ENCODE peak calls at places on chromosomes 1 and 21, in eight cellular contexts. C is spleen, B is Caco-2, K is psoas muscle, A is GM13977, R is astrocyte of the spinal cord, G is nephron progenitor cell, Y is hepatocyte. E is an unnamed sample.

GRCh38 chr1:201648066-201648910 is 109.4 kb downstream of the NAV1 start:
- DNase-seq in B (no peak), C (no peak), Y (peak), R (peak), G (peak), K (peak), A (peak), E (peak)

GRCh38 chr1:155352600-155352999 is 31.9 kb downstream of the RUSC1 start:
- DNase-seq in G (no peak), K (no peak), B (no peak), R (no peak), Y (no peak), C (no peak), A (no peak), E (no peak)

GRCh38 chr21:44337941-44338895 is 972 bp downstream of the CFAP410 start:
- DNase-seq in C (peak), G (peak), Y (peak), A (peak), K (peak), B (peak), R (peak), E (peak)

GRCh38 chr21:33971492-33972013 is 55.9 kb upstream of the ATP5PO start:
- DNase-seq in B (peak), Y (peak), R (peak), G (no peak), A (no peak), K (no peak), C (no peak), E (peak)

GRCh38 chr1:100132566-100133477 is at the start of the genes SASS6 and TRMT13:
- DNase-seq in R (peak), C (peak), B (peak), K (peak), Y (peak), G (peak), A (peak), E (peak)

GRCh38 chr1:46749403-46749802 is 30.5 kb upstream of the EFCAB14 start:
- DNase-seq in A (no peak), G (no peak), R (no peak), B (no peak), K (no peak), C (no peak), Y (no peak), E (no peak)

GRCh38 chr1:2061065-2061778 is 11.0 kb downstream of the PRKCZ start:
- DNase-seq in G (no peak), K (no peak), C (no peak), R (no peak), A (no peak), Y (no peak), B (no peak), E (no peak)

GRCh38 chr1:16615253-16616252 is 2.2 kb upstream of the NBPF1 start:
- DNase-seq in R (no peak), B (peak), A (peak), C (peak), Y (no peak), K (no peak), G (peak), E (no peak)

GRCh38 chr1:31152181-31152768 is 86.8 kb upstream of the PUM1 start:
- DNase-seq in C (no peak), Y (peak), G (no peak), B (peak), R (peak), A (no peak), K (no peak), E (peak)

GRCh38 chr1:41365772-41366427 is 4.7 kb downstream of the FOXO6 start:
- DNase-seq in K (no peak), C (no peak), A (peak), Y (no peak), G (no peak), B (no peak), R (no peak), E (no peak)

GRCh38 chr1:83583351-83584014 is 415.4 kb downstream of the TTLL7 start:
- DNase-seq in Y (peak), C (no peak), K (no peak), A (no peak), G (no peak), B (no peak), R (no peak), E (peak)

GRCh38 chr1:38128926-38129453 is 82.4 kb upstream of the POU3F1 start:
- DNase-seq in K (no peak), R (no peak), B (no peak), C (no peak), A (no peak), Y (no peak), G (no peak), E (no peak)

GRCh38 chr1:38129971-38130370 is 83.4 kb upstream of the POU3F1 start:
- DNase-seq in K (no peak), B (no peak), Y (no peak), G (no peak), R (no peak), A (no peak), C (no peak), E (no peak)

GRCh38 chr1:38128511-38128910 is 81.9 kb upstream of the POU3F1 start:
- DNase-seq in G (no peak), R (no peak), A (no peak), C (no peak), K (no peak), B (no peak), Y (no peak), E (no peak)

GRCh38 chr1:38131024-38131585 is 84.5 kb upstream of the POU3F1 start:
- DNase-seq in G (no peak), K (no peak), A (no peak), C (no peak), B (no peak), Y (no peak), R (no peak), E (no peak)

GRCh38 chr1:38129473-38129872 is 82.9 kb upstream of the POU3F1 start:
- DNase-seq in A (no peak), B (no peak), C (no peak), G (no peak), R (no peak), K (no peak), Y (no peak), E (no peak)
- TF ChIP-seq CTCF in A (no peak), B (no peak), C (no peak), G (no peak), R (peak), K (no peak), Y (no peak), E (no peak)

DNA sequence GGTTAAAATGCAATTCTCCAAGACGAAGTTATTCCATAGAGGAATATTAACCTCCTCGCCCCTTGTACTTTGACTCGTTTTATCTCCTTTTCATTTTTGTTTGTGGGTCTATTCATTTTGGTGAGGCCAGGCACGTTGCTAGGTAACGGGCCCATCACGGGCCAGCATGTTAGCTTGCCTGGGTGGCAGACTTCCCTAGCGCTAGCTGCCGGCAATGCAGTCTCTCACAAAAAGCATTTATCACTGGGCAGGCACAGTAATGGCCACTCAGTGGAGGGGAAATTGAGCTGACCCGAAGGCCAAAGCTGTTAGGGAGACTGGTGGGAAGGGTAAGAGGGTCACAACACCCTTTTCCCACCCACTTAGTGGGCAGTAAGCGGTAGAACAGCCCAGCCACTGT is 234.4 kb upstream of the FOXD3 start:
- DNase-seq in G (peak), K (no peak), B (no peak), A (no peak), R (peak), C (no peak), Y (peak), E (peak)
- TF ChIP-seq CTCF in G (peak), K (no peak), B (no peak), A (no peak), R (peak), C (no peak), Y (peak), E (no peak)

GRCh38 chr1:79614762-79615161 is 608.2 kb upstream of the ADGRL4 start:
- DNase-seq in Y (no peak), G (no peak), C (no peak), K (no peak), A (no peak), B (no peak), R (peak), E (peak)

DNA sequence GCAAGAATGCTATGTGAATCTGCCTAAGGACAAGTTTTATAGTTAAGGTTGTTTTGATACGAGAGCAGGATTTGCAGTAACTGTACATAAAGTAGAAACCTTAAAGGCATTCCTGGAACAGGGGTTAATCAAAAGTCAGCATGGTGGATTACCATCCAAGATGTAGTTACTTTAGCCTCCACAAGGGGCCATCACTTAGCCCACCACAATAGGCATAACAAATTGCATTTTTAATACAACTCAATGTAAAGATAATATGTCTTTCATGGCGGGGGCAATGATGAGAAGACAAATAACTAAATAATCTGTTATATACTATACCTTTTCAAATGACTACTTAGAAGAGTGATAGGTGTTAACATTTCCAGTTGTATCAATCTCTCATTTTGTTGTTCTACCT is 611.2 kb upstream of the ADGRL4 start:
- DNase-seq in R (no peak), C (no peak), G (no peak), A (no peak), B (no peak), Y (no peak), K (no peak), E (no peak)
- TF ChIP-seq CTCF in R (peak), C (no peak), G (peak), A (peak), B (no peak), Y (no peak), K (no peak), E (peak)

DNA sequence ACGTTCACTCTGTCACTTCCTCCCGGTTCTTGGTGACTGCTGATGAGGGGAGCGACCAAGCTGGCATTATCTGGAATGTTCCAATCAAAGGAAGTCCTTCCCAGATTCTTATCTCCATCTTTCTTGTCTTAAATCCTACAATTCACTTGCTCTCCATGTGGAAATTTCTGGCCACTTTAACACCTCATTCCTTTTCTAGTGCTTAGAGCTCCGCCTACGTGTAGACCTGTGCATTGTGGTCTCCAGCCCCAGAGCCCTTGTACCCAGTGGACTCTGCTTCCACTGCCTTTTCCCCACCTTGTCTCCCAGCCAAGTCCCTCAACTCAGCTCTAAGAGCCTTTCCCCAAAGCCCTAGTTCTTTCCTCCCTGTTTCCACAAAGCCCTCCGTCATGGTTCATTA is 12.2 kb upstream of the KLHDC7A start:
- DNase-seq in Y (no peak), R (no peak), A (no peak), C (peak), K (no peak), G (no peak), B (no peak), E (no peak)
- TF ChIP-seq CTCF in Y (no peak), R (no peak), A (no peak), C (no peak), K (no peak), G (no peak), B (no peak), E (no peak)

DNA sequence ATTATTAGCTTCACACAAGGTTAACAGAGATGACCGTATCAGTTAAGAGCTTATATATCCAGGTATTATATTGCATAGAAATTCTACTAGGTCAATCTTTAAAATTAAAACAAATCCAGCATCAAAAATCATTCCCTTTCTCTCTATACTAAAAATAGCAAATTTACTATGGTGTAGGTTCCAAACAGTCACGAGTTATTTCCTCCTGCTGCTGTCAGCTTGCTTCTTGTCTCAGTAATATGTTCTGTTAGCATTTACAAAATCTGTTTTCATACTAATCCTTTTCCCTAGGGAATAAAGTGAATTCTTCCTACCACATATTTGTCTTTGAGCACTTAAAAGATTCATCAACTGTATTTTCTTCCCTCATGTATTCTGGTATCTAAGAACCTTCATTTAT is 2.5 kb downstream of the WDR26 start:
- DNase-seq in R (peak), Y (no peak), K (no peak), G (no peak), B (no peak), A (no peak), C (no peak), E (peak)
- TF ChIP-seq CTCF in R (no peak), Y (no peak), K (no peak), G (no peak), B (no peak), A (no peak), C (no peak), E (no peak)

GRCh38 chr1:119448112-119448511 is 33.2 kb downstream of the HSD3B2 start:
- DNase-seq in A (no peak), K (no peak), B (no peak), C (no peak), R (no peak), Y (no peak), G (no peak), E (no peak)
- TF ChIP-seq CTCF in A (peak), K (no peak), B (peak), C (no peak), R (peak), Y (no peak), G (no peak), E (no peak)

GRCh38 chr1:90000934-90001676 is 6.2 kb downstream of the ZNF326 start:
- DNase-seq in B (no peak), A (no peak), K (no peak), Y (no peak), C (no peak), R (no peak), G (no peak), E (no peak)
- TF ChIP-seq CTCF in B (no peak), A (peak), K (no peak), Y (no peak), C (no peak), R (no peak), G (no peak), E (no peak)